ENCODE peak calls at places on chromosome 11, in four cellular contexts. J is HCT116, U is K562, N is HepG2. X is an unnamed sample.

GRCh38 chr11:93939084-93939780 is 81.9 kb upstream of the HEPHL1 start:
- DNase-seq in J (no peak), U (no peak), N (no peak), X (no peak)

GRCh38 chr11:73414977-73415492 is 38.8 kb downstream of the RELT start:
- DNase-seq in J (no peak), U (no peak), N (no peak), X (no peak)

GRCh38 chr11:36488096-36488495 is 22.0 kb downstream of the TRAF6 start:
- DNase-seq in J (no peak), U (no peak), N (no peak), X (no peak)

GRCh38 chr11:11349051-11349450 is 4.0 kb downstream of the CSNK2A3 start:
- DNase-seq in J (no peak), U (no peak), N (no peak), X (no peak)

GRCh38 chr11:31805629-31806185 is 5.4 kb downstream of the PAX6 start:
- DNase-seq in J (no peak), U (no peak), N (no peak), X (no peak)

GRCh38 chr11:96337541-96338530 is 5.2 kb downstream of the MAML2 start:
- DNase-seq in J (no peak), U (peak), N (no peak), X (no peak)

GRCh38 chr11:8225589-8226036 is 38.1 kb downstream of the LMO1 start:
- DNase-seq in J (peak), U (peak), N (peak), X (peak)

GRCh38 chr11:126202646-126203359 is 8.6 kb downstream of the RPUSD4 start:
- DNase-seq in J (no peak), U (no peak), N (no peak), X (no peak)

GRCh38 chr11:67302571-67303131 is 679 bp upstream of the SSH3 start:
- DNase-seq in J (no peak), U (no peak), N (no peak), X (no peak)

GRCh38 chr11:57597971-57598830 is 716 bp downstream of the SERPING1 start:
- DNase-seq in J (no peak), U (peak), N (peak), X (no peak)

GRCh38 chr11:5937868-5938602 is 4.0 kb upstream of the OR56A3 start:
- DNase-seq in J (no peak), U (no peak), N (no peak), X (no peak)

GRCh38 chr11:95143106-95143681 is 53.5 kb downstream of the ENDOD1 start:
- DNase-seq in J (no peak), U (no peak), N (no peak), X (no peak)
- H3K27ac ChIP-seq in J (no peak), U (no peak), N (no peak), X (no peak)

GRCh38 chr11:72244317-72245231 is 598 bp upstream of the PHOX2A start:
- DNase-seq in J (no peak), U (no peak), N (no peak), X (no peak)

GRCh38 chr11:72245232-72245816 is 1.3 kb upstream of the PHOX2A start:
- DNase-seq in J (no peak), U (no peak), N (no peak), X (no peak)

GRCh38 chr11:72243173-72243566 is 806 bp downstream of the PHOX2A start:
- DNase-seq in J (no peak), U (no peak), N (no peak), X (no peak)

GRCh38 chr11:72242141-72242540 is 1.8 kb downstream of the PHOX2A start:
- DNase-seq in J (no peak), U (no peak), N (no peak), X (no peak)

DNA sequence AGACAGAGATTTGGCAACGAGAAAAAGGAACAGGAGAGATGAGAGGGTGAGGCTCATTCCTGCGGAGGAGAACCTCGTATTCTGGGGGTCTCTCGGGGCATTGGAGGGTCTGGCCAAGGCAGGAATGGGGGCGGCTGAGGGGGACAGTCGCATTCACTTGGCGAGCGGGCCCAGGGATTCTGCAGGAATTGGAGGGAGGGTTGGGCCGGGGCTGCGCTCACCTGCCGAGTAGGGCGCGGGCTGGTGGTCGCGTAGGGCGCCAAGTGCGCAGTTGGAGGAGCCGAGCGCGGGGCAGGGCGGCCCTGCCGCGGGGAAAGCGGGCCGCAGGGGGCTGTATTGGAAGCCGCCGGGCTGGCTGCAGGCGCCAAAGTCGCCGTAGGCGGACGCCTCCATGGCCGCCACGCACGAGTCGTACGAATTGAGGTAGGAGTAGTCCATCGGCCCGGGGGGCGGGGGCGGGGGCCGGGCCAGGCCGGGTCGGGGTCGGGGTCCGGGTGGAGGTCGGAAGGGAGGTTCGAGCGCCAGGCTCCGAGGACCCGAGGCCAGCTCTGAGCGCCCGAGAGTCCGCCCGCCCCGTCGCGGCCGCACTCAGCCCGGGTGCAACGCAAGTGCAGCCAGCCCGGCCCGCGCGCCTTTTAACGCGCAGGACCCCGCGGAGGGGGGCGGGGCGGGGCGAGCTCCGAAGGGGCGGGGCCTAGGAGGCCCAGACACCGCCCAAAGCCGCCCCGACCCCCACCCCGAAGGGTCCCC is at the start of gene PHOX2A:
- DNase-seq in J (no peak), U (no peak), N (no peak), X (no peak)
- TF ChIP-seq REST in J (no peak), U (no peak), N (no peak), X (no peak)

DNA sequence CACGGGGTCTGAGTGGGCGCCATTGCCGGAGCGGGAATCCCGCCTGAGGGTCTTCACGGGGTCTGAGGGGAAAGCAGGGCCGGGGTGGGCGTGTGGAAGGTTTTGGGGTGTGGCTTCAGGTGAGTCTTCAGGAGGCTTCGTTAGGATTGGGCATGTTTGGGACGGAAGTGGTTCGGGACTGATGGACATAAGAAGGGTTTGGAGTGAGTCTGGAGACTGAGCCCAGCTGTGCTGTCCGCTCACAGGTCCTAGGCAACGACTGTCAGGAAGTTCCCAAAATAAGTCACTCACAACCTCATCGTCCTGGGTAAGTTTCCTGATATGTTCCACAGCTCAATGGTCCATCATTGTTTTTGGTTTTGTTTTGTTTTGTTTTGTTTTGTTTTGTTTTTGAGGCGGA is 10.8 kb upstream of the TALDO1 start:
- DNase-seq in J (no peak), U (no peak), N (no peak), X (no peak)
- TF ChIP-seq TCF7L2 in J (no peak), U (no peak), N (no peak), X (no peak)

GRCh38 chr11:16745950-16746349 is 7.5 kb downstream of the C11orf58 start:
- DNase-seq in J (no peak), U (no peak), N (no peak), X (no peak)
- H3K27ac ChIP-seq in J (no peak), U (no peak), N (no peak), X (no peak)

GRCh38 chr11:78299000-78299712 is 110.4 kb downstream of the USP35 start:
- DNase-seq in J (no peak), U (no peak), N (no peak), X (no peak)

GRCh38 chr11:78300108-78300507 is 111.4 kb downstream of the USP35 start:
- DNase-seq in J (no peak), U (no peak), N (no peak), X (no peak)

GRCh38 chr11:78295991-78296930 is 107.5 kb downstream of the USP35 start:
- DNase-seq in J (no peak), U (no peak), N (no peak), X (no peak)

GRCh38 chr11:78295347-78295746 is 106.6 kb downstream of the USP35 start:
- DNase-seq in J (no peak), U (no peak), N (no peak), X (no peak)

GRCh38 chr11:78298216-78298860 is 109.6 kb downstream of the USP35 start:
- DNase-seq in J (no peak), U (no peak), N (no peak), X (no peak)
- TF ChIP-seq REST in J (no peak), U (no peak), N (no peak), X (no peak)

GRCh38 chr11:88167853-88168252 is 7.4 kb downstream of the RAB38 start:
- DNase-seq in J (no peak), U (no peak), N (no peak), X (no peak)

GRCh38 chr11:88171982-88172381 is 3.3 kb downstream of the RAB38 start:
- DNase-seq in J (no peak), U (no peak), N (no peak), X (no peak)

GRCh38 chr11:88170680-88171079 is 4.6 kb downstream of the RAB38 start:
- DNase-seq in J (no peak), U (no peak), N (no peak), X (no peak)

GRCh38 chr11:88169481-88169880 is 5.8 kb downstream of the RAB38 start:
- DNase-seq in J (no peak), U (no peak), N (no peak), X (no peak)

GRCh38 chr11:88169881-88170280 is 5.4 kb downstream of the RAB38 start:
- DNase-seq in J (no peak), U (no peak), N (no peak), X (no peak)
- TF ChIP-seq TCF7L2 in J (no peak), U (no peak), N (no peak), X (no peak)

DNA sequence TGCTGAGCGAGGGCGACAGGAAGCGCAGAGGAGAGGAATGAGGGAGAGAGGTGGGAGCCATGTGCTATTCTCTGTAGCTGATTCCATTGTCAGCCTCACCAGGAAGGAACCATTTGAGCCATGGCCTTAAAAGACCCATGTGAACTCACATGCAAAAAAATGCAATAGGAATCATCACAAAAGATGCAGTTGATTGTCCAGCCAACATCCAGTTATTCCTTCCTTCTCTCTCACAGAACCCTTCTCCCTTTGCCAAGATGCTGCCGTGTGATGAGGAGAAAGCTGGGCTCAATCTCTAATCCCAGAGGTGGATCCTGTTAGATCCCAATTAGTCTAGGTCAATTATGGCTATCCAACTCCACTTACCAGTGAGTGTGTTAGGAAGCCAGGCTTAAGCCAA is 58.2 kb upstream of the RRAS2 start:
- DNase-seq in J (no peak), U (no peak), N (no peak), X (no peak)
- H3K27ac ChIP-seq in J (no peak), U (no peak), N (no peak), X (no peak)

DNA sequence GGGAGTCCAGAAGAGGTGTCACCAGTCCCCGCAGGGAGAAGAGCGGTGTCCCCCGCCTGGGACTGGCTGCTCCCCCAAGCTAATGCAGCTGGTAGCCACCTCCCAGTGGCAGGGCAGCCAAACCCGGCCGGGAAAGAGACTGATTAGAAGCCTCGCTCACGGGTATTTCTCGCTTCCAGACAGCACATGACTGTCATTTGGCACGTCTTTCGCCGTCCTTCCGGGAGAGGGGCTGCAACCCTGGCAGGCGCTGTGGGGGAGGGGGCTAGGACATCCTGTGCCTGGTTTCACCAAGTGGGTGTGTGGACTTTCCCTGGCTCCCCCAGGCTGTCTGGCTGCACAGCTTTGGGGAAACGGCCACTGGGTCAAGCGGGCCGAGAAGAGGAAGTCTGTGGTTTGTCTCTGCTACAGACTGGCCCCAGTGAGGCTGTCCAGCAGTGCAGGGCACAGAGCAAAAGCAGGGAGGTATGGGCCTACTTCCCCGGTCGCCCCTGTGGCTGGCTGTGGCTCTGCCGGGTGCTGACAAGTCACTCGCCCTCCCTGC is 3.8 kb downstream of the CD81 start:
- DNase-seq in J (no peak), U (no peak), N (no peak), X (no peak)
- TF ChIP-seq REST in J (no peak), U (no peak), N (no peak), X (no peak)